ENCODE peak calls at places on chromosomes 11 and 22, in six cellular contexts. S is HepG2, C is breast epithelium, M is K562, R is upper lobe of left lung, T is Panc1. V is an unnamed sample.

GRCh38 chr22:50399751-50400331 is 56.7 kb downstream of the PPP6R2 start:
- DNase-seq in S (peak; percentile 16), C (no peak), M (peak; percentile 24), R (peak; percentile 79), T (no peak), V (no peak)

GRCh38 chr11:4991066-4991465 is 3.6 kb upstream of the OR51L1 start:
- DNase-seq in S (no peak), C (no peak), M (peak; percentile 10), R (no peak), T (no peak), V (no peak)

GRCh38 chr11:105609341-105609781 is 512 bp upstream of the GRIA4 start:
- DNase-seq in S (peak; percentile 8), C (peak; percentile 36), M (peak; percentile 10), R (no peak), T (no peak), V (no peak)

GRCh38 chr11:132228756-132229325 is 858.4 kb downstream of the NTM start:
- DNase-seq in S (no peak), C (no peak), M (no peak), R (no peak), T (no peak), V (no peak)

GRCh38 chr11:44980533-44981427 is 30.1 kb upstream of the TP53I11 start:
- DNase-seq in S (no peak), C (no peak), M (no peak), R (no peak), T (no peak), V (no peak)

GRCh38 chr11:2392241-2392959 is 8.2 kb upstream of the TSSC4 start:
- DNase-seq in S (no peak), C (no peak), M (no peak), R (peak; percentile 53), T (no peak), V (no peak)

GRCh38 chr22:23180301-23180892 is at the start of gene BCR:
- DNase-seq in S (no peak), C (no peak), M (peak; percentile 100), R (peak; percentile 95), T (no peak), V (peak; percentile 58)

GRCh38 chr11:124669193-124669592 is 4.3 kb downstream of the SIAE start:
- DNase-seq in S (peak; percentile 33), C (no peak), M (peak; percentile 61), R (no peak), T (peak; percentile 51), V (peak; percentile 48)

GRCh38 chr11:6737872-6738466 is 33.8 kb downstream of the OR2AG2 start:
- DNase-seq in S (peak; percentile 41), C (no peak), M (peak; percentile 51), R (no peak), T (no peak), V (no peak)

GRCh38 chr22:46453006-46453828 is 84.2 kb downstream of the CELSR1 start:
- DNase-seq in S (peak; percentile 83), C (no peak), M (no peak), R (no peak), T (no peak), V (peak; percentile 76)

GRCh38 chr11:118401880-118402590 is 629 bp downstream of the ATP5MG start:
- DNase-seq in S (peak; percentile 76), C (no peak), M (peak; percentile 19), R (no peak), T (no peak), V (no peak)

GRCh38 chr11:65078151-65078550 is 5.7 kb downstream of the CDCA5 start:
- DNase-seq in S (peak; percentile 49), C (no peak), M (peak; percentile 62), R (no peak), T (peak; percentile 58), V (no peak)

GRCh38 chr22:47281126-47282106 is 519.0 kb downstream of the TBC1D22A start:
- DNase-seq in S (no peak), C (no peak), M (no peak), R (no peak), T (no peak), V (no peak)

GRCh38 chr11:1854949-1855885 is 2.3 kb downstream of the LSP1 start:
- DNase-seq in S (no peak), C (no peak), M (no peak), R (peak; percentile 69), T (no peak), V (no peak)

GRCh38 chr11:26849009-26849408 is 127.1 kb upstream of the SLC5A12 start:
- DNase-seq in S (no peak), C (no peak), M (no peak), R (no peak), T (no peak), V (peak; percentile 43)

GRCh38 chr11:134482865-134483264 is 70.8 kb upstream of the B3GAT1 start:
- DNase-seq in S (no peak), C (no peak), M (no peak), R (no peak), T (no peak), V (no peak)

GRCh38 chr11:69297225-69297925 is 3.4 kb downstream of the MYEOV start:
- DNase-seq in S (peak; percentile 89), C (peak; percentile 87), M (peak; percentile 87), R (peak; percentile 99), T (peak; percentile 96), V (peak; percentile 64)

GRCh38 chr22:26800858-26801257 is 143.5 kb downstream of the MIAT start:
- DNase-seq in S (no peak), C (no peak), M (peak; percentile 18), R (peak; percentile 29), T (no peak), V (no peak)

GRCh38 chr11:96098511-96099241 is 174.8 kb upstream of the MTMR2 start:
- DNase-seq in S (peak; percentile 95), C (peak; percentile 65), M (no peak), R (no peak), T (no peak), V (no peak)

GRCh38 chr22:28112548-28113043 is 193.5 kb upstream of the PITPNB start:
- DNase-seq in S (peak; percentile 25), C (no peak), M (peak; percentile 28), R (no peak), T (no peak), V (no peak)

GRCh38 chr11:76602431-76602861 is 68.1 kb downstream of the LRRC32 start:
- DNase-seq in S (no peak), C (no peak), M (no peak), R (peak; percentile 48), T (no peak), V (no peak)

GRCh38 chr11:16786131-16786530 is 47.7 kb downstream of the C11orf58 start:
- DNase-seq in S (peak; percentile 33), C (no peak), M (no peak), R (no peak), T (no peak), V (no peak)

GRCh38 chr11:87454246-87454645 is 416.5 kb downstream of the TMEM135 start:
- DNase-seq in S (no peak), C (no peak), M (no peak), R (no peak), T (no peak), V (no peak)

GRCh38 chr22:50694766-50695420 is 22.3 kb downstream of the SHANK3 start:
- DNase-seq in S (no peak), C (no peak), M (no peak), R (no peak), T (no peak), V (no peak)

GRCh38 chr11:36459046-36459445 is 51.0 kb downstream of the TRAF6 start:
- DNase-seq in S (no peak), C (no peak), M (no peak), R (no peak), T (no peak), V (no peak)

GRCh38 chr22:20272174-20272573 is 4.1 kb upstream of the RTN4R start:
- DNase-seq in S (no peak), C (no peak), M (no peak), R (peak; percentile 44), T (no peak), V (no peak)

GRCh38 chr22:47606426-47606825 is 844.0 kb downstream of the TBC1D22A start:
- DNase-seq in S (no peak), C (no peak), M (no peak), R (no peak), T (no peak), V (no peak)

GRCh38 chr22:39183991-39184585 is 31.6 kb upstream of the CBX7 start:
- DNase-seq in S (peak; percentile 65), C (no peak), M (peak; percentile 39), R (peak; percentile 76), T (no peak), V (no peak)

GRCh38 chr22:17717708-17718107 is 56.6 kb downstream of the BID start:
- DNase-seq in S (no peak), C (no peak), M (no peak), R (no peak), T (no peak), V (no peak)

GRCh38 chr22:23519442-23520177 is 60.5 kb downstream of the IGLL1 start:
- DNase-seq in S (no peak), C (no peak), M (no peak), R (no peak), T (no peak), V (no peak)

DNA sequence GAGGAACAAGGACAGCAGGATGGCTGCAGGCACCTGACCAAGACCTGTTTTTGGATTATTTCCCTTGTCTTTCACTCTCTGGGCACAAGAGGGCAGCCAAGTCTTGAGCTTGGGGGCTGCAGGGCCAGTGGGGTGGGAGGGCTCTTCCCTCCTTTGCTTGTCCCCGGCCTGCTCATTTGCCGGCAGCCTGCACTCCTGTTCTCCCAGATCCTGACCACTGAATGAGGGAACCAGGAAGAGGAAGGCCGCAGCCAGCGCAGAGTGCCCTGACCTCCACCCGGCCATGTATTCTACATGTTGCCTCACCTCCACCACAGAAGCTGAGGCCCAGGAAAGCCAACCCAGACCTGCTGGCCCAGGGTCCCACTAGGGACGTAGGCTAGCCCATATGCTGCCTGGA is 15.5 kb upstream of the NNMT start:
- DNase-seq in S (peak; percentile 46), C (peak; percentile 47), M (peak; percentile 80), R (peak; percentile 44), T (no peak), V (peak; percentile 56)
- TF ChIP-seq POLR2AphosphoS5 in S (no peak), C (no peak), M (no peak), R (no peak), T (no peak), V (no peak)

DNA sequence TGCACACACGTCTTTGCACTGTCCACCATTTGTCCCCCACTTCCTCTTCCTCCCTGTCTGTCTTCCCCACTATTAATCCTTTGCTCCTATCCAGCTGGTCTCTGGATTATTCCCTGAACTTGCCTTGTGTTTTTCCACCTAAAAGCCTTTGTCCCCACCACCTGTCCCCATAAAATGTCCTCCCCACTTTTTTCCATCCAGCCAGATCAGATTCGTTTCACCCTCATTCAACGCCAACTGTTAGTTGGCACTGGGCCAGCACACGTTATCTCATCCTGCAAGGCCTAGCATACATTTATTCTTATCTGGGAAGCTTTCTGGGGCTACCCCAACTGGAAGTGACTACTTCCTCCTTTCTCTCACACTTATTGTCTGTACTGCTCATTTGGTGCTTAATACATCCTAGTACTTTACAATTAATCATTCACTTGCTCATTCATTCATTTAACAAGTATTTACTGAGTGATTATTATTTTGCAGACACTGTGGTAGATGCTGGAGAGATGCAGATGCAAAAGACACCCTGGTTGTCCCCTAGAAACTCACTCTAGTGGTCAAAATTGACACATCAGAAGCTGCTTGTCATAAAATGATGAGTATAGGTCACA is 96.2 kb downstream of the RASSF10 start:
- DNase-seq in S (no peak), C (no peak), M (peak; percentile 67), R (no peak), T (no peak), V (no peak)
- H3K4me1 ChIP-seq in S (peaks cover 40% of the 10 kb centered on the region), C (no peaks in the 10 kb centered on the region), M (peaks cover 31% of the 10 kb centered on the region), R (no peaks in the 10 kb centered on the region), T (no peaks in the 10 kb centered on the region), V (no peaks in the 10 kb centered on the region)

GRCh38 chr11:74672956-74673895 is 58.0 kb downstream of the CHRDL2 start:
- DNase-seq in S (no peak), C (peak; percentile 45), M (no peak), R (no peak), T (no peak), V (no peak)
- TF ChIP-seq POLR2AphosphoS5 in S (no peak), C (peak; percentile 76), M (no peak), R (peak; percentile 51), T (no peak), V (peak; percentile 30)

GRCh38 chr11:37748641-37749040 is 1150.6 kb upstream of the RAG2 start:
- DNase-seq in S (no peak), C (no peak), M (no peak), R (no peak), T (no peak), V (no peak)
- H3K4me1 ChIP-seq in S (no peaks in the 10 kb centered on the region), C (no peaks in the 10 kb centered on the region), M (no peaks in the 10 kb centered on the region), R (no peaks in the 10 kb centered on the region), T (no peaks in the 10 kb centered on the region), V (no peaks in the 10 kb centered on the region)

V was measured in prostate gland.